ENCODE peak calls at places on chromosome 7, in four cellular contexts. E, K, M and O are unnamed samples.

GRCh38 chr7:15113752-15114151 is 211.2 kb upstream of the DGKB start:
- DNase-seq in E (no peak), K (no peak), M (no peak), O (no peak)

GRCh38 chr7:64407148-64407547 is 93.4 kb downstream of the ZNF736 start:
- DNase-seq in E (no peak), K (no peak), M (no peak), O (no peak)

GRCh38 chr7:139180700-139181311 is 50.2 kb upstream of the UBN2 start:
- DNase-seq in E (no peak), K (no peak), M (no peak), O (no peak)

GRCh38 chr7:107396990-107397389 is 72.9 kb upstream of the GPR22 start:
- DNase-seq in E (no peak), K (no peak), M (no peak), O (peak)

GRCh38 chr7:150471886-150472285 is 21.5 kb downstream of the GIMAP8 start:
- DNase-seq in E (no peak), K (no peak), M (no peak), O (no peak)

GRCh38 chr7:83271212-83272099 is 108.8 kb upstream of the PCLO start:
- DNase-seq in E (peak), K (peak), M (no peak), O (no peak)

GRCh38 chr7:106365252-106366005 is 80.6 kb upstream of the NAMPT start:
- DNase-seq in E (no peak), K (no peak), M (no peak), O (peak)

GRCh38 chr7:11847336-11847735 is 15.3 kb upstream of the THSD7A start:
- DNase-seq in E (no peak), K (no peak), M (no peak), O (no peak)

GRCh38 chr7:115300228-115300870 is 378.5 kb downstream of the MDFIC start:
- DNase-seq in E (no peak), K (no peak), M (no peak), O (no peak)

GRCh38 chr7:127865466-127865865 is 165.8 kb downstream of the LRRC4 start:
- DNase-seq in E (peak), K (no peak), M (no peak), O (no peak)

GRCh38 chr7:101017099-101017777 is 2.6 kb upstream of the MUC17 start:
- DNase-seq in E (peak), K (no peak), M (no peak), O (peak)

GRCh38 chr7:17681965-17682364 is 258.3 kb downstream of the SNX13 start:
- DNase-seq in E (no peak), K (no peak), M (no peak), O (no peak)

GRCh38 chr7:129557686-129558481 is 53.6 kb upstream of the NRF1 start:
- DNase-seq in E (no peak), K (no peak), M (no peak), O (peak)

GRCh38 chr7:107145072-107145838 is 23.5 kb upstream of the HBP1 start:
- DNase-seq in E (no peak), K (no peak), M (no peak), O (no peak)

GRCh38 chr7:91784469-91784868 is 96.0 kb downstream of the MTERF1 start:
- DNase-seq in E (no peak), K (peak), M (no peak), O (peak)

GRCh38 chr7:21497072-21497471 is 45.8 kb upstream of the DNAH11 start:
- DNase-seq in E (no peak), K (peak), M (no peak), O (no peak)

GRCh38 chr7:123865517-123866117 is 20.6 kb downstream of the HYAL4 start:
- DNase-seq in E (peak), K (peak), M (no peak), O (peak)

GRCh38 chr7:45663167-45663921 is 89.2 kb downstream of the ADCY1 start:
- DNase-seq in E (peak), K (peak), M (peak), O (peak)

GRCh38 chr7:4815121-4815520 is 39.7 kb downstream of the AP5Z1 start:
- DNase-seq in E (no peak), K (no peak), M (no peak), O (no peak)

GRCh38 chr7:132580277-132580676 is 4.0 kb upstream of the PLXNA4 start:
- DNase-seq in E (peak), K (no peak), M (no peak), O (no peak)

GRCh38 chr7:7970620-7971307 is 2.2 kb downstream of the GLCCI1 start:
- DNase-seq in E (no peak), K (no peak), M (no peak), O (no peak)

GRCh38 chr7:20647908-20648776 is 32.7 kb downstream of the ABCB5 start:
- DNase-seq in E (peak), K (peak), M (peak), O (peak)

GRCh38 chr7:12139421-12139820 is 71.7 kb upstream of the TMEM106B start:
- DNase-seq in E (no peak), K (no peak), M (no peak), O (no peak)

GRCh38 chr7:11648104-11648503 is 183.9 kb downstream of the THSD7A start:
- DNase-seq in E (no peak), K (no peak), M (no peak), O (no peak)

GRCh38 chr7:100126931-100127865 is at the start of gene MBLAC1:
- DNase-seq in E (peak), K (peak), M (no peak), O (peak)

GRCh38 chr7:12670071-12670729 is 17.2 kb upstream of the ARL4A start:
- DNase-seq in E (peak), K (no peak), M (no peak), O (no peak)

GRCh38 chr7:8185907-8186306 is 76.1 kb downstream of the ICA1 start:
- DNase-seq in E (no peak), K (no peak), M (no peak), O (no peak)

GRCh38 chr7:23759556-23760391 is 49.8 kb downstream of the STK31 start:
- DNase-seq in E (no peak), K (peak), M (no peak), O (no peak)

GRCh38 chr7:7772385-7772784 is 54.0 kb upstream of the RPA3 start:
- DNase-seq in E (no peak), K (no peak), M (no peak), O (no peak)

GRCh38 chr7:55526770-55527169 is 45.5 kb downstream of the VOPP1 start:
- DNase-seq in E (no peak), K (no peak), M (no peak), O (no peak)

GRCh38 chr7:99944508-99945070 is 15.2 kb upstream of the GJC3 start:
- DNase-seq in E (no peak), K (no peak), M (no peak), O (no peak)

GRCh38 chr7:81753392-81753791 is 16.5 kb downstream of the HGF start:
- DNase-seq in E (no peak), K (no peak), M (no peak), O (no peak)

GRCh38 chr7:148037049-148037448 is 553.5 kb upstream of the C7orf33 start:
- DNase-seq in E (no peak), K (no peak), M (no peak), O (no peak)

GRCh38 chr7:81638216-81638615 is 131.6 kb downstream of the HGF start:
- DNase-seq in E (peak), K (no peak), M (no peak), O (no peak)

GRCh38 chr7:76397409-76398183 is 11.9 kb downstream of the SSC4D start:
- DNase-seq in E (no peak), K (no peak), M (no peak), O (peak)

GRCh38 chr7:98375664-98376063 is 25.2 kb downstream of the BAIAP2L1 start:
- DNase-seq in E (no peak), K (no peak), M (no peak), O (no peak)
- TF ChIP-seq FOSL1 in E (no peak), K (no peak), M (no peak), O (no peak)

GRCh38 chr7:68754414-68754813 is 843.9 kb upstream of the AUTS2 start:
- DNase-seq in E (no peak), K (no peak), M (no peak), O (no peak)

GRCh38 chr7:68744036-68744435 is 854.2 kb upstream of the AUTS2 start:
- DNase-seq in E (no peak), K (no peak), M (no peak), O (no peak)

GRCh38 chr7:68752485-68752884 is 845.8 kb upstream of the AUTS2 start:
- DNase-seq in E (no peak), K (no peak), M (no peak), O (no peak)

DNA sequence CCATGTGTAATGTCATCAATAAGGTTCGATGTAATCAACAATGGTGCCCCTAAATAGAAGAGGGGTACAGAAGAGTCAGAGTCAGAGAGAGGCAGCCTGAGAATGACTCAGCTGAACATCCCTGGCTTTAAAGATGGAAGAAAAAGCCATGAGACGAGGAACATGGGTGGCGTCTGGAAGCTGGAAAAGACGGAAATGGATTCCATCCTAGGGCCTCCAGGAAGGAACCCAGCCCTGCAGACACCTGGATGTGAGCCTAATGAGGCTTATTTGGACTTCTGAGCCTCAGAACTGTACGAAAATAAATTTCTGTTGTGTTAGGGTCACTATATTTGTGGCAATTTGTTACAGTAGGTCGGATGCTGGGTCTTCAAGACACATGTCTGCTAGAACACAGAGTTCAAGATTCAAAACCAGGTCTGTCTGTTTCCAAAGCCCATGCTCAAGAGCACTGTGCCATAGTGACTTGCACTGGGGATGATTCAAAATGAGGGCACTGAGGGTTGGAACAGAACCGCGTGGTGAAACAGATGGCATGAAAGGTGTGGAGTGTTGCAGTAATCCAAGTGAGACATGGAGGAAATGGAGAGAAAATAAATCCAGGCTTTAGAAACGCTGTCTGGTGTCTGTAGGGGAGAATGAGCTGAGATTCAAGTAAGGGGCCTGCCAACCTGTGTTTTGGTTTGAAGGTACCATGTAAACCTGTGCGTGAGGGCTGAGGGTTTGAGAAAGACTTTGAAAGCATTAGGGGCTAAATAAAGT is 849.2 kb upstream of the AUTS2 start:
- DNase-seq in E (no peak), K (no peak), M (no peak), O (no peak)
- TF ChIP-seq FOSL1 in E (no peak), K (no peak), M (no peak), O (no peak)

GRCh38 chr7:1289681-1290261 is 57.1 kb downstream of the UNCX start:
- DNase-seq in E (no peak), K (no peak), M (no peak), O (no peak)
- TF ChIP-seq FOSL1 in E (no peak), K (no peak), M (no peak), O (no peak)

GRCh38 chr7:66421830-66422229 is 206.9 kb upstream of the KCTD7 start:
- DNase-seq in E (no peak), K (no peak), M (no peak), O (no peak)
- TF ChIP-seq FOSL1 in E (no peak), K (no peak), M (no peak), O (no peak)

GRCh38 chr7:154592392-154592791 is 410.5 kb downstream of the PAXIP1 start:
- DNase-seq in E (no peak), K (no peak), M (no peak), O (no peak)

GRCh38 chr7:154587812-154588211 is 415.1 kb downstream of the PAXIP1 start:
- DNase-seq in E (no peak), K (no peak), M (no peak), O (no peak)

DNA sequence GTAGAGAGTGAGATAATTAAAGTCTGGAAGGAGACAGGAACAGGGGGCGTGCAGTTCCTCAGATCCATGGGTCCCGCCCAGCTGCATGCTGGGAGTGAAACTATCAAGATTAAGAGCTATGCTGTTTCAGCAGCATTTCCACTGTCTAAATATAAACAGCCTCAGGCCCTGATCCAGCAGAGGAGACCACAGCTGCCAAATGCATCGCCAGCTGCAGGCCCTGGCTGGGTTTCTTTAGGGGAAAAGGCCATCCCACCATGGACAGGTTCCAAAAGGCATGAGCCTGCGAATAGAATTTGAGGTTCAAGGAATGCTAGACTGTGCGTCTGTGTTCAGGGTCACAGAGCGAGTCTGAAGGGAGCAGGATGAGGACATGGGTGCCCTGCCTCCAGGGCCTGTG is 411.4 kb downstream of the PAXIP1 start:
- DNase-seq in E (no peak), K (no peak), M (no peak), O (no peak)
- TF ChIP-seq FOSL1 in E (no peak), K (no peak), M (no peak), O (no peak)